ENCODE peak calls at places on chromosomes 7 and 10, in ten cellular contexts. J is fibroblast of mammary gland; S is activated T-helper 1 cell treated with anti-CD3 and anti-CD28 coated beads, Interleukin-2, amount 50 U/mL, for 16 hours; B is 8988T; N is HFFc6; A is D341Med; F is stimulated activated CD4-positive, alpha-beta T cell treated with anti-CD3 and anti-CD28 coated beads, Interleukin-4, amount 100 ng/mL, for 48 hours; U is T-helper 2 cell; G is spleen; L is EH. Z is an unnamed sample.

GRCh38 chr10:1679821-1680650 is 57.3 kb downstream of the ADARB2 start:
- DNase-seq in F (no peak), J (no peak), N (no peak), U (no peak), B (no peak), L (no peak), S (no peak), G (no peak), A (no peak), Z (no peak)

GRCh38 chr10:12221323-12222298 is 25.6 kb downstream of the CDC123 start:
- DNase-seq in A (no peak), B (no peak), L (peak; percentile 32), J (peak; percentile 37), S (no peak), G (no peak), U (no peak), F (no peak), N (no peak), Z (no peak)

GRCh38 chr7:132095111-132095765 is 481.0 kb downstream of the PLXNA4 start:
- DNase-seq in N (no peak), U (no peak), A (no peak), G (no peak), S (no peak), B (no peak), L (no peak), J (no peak), F (no peak), Z (no peak)

GRCh38 chr10:114470956-114471905 is 66.9 kb upstream of the AFAP1L2 start:
- DNase-seq in A (peak; percentile 70), J (peak; percentile 75), L (peak; percentile 72), G (peak; percentile 90), U (peak; percentile 52), F (peak; percentile 41), B (peak; percentile 24), S (peak; percentile 42), N (peak; percentile 52), Z (peak; percentile 74)

GRCh38 chr10:6227346-6227745 is 24.6 kb downstream of the PFKFB3 start:
- DNase-seq in A (no peak), G (no peak), N (no peak), J (no peak), U (no peak), L (no peak), S (no peak), B (no peak), F (no peak), Z (no peak)

GRCh38 chr7:147510913-147511312 is 1079.7 kb upstream of the C7orf33 start:
- DNase-seq in L (peak; percentile 31), F (no peak), U (no peak), S (no peak), G (no peak), A (no peak), J (peak; percentile 66), B (no peak), N (no peak), Z (no peak)

GRCh38 chr10:31072453-31072852 is 40.8 kb upstream of the ZNF438 start:
- DNase-seq in N (no peak), L (no peak), J (peak; percentile 28), G (no peak), U (no peak), B (no peak), F (no peak), A (no peak), S (no peak), Z (no peak)

GRCh38 chr10:111082102-111082975 is 5.5 kb downstream of the ADRA2A start:
- DNase-seq in B (no peak), A (no peak), F (no peak), U (no peak), S (no peak), N (no peak), J (no peak), L (no peak), G (no peak), Z (no peak)

GRCh38 chr10:35447693-35448407 is 111.5 kb downstream of the CCNY start:
- DNase-seq in J (peak; percentile 51), L (peak; percentile 78), B (peak; percentile 38), S (no peak), N (peak; percentile 67), F (no peak), A (no peak), U (no peak), G (no peak), Z (peak; percentile 35)

GRCh38 chr10:95278061-95278988 is 12.5 kb downstream of the PDLIM1 start:
- DNase-seq in S (no peak), G (no peak), U (no peak), L (peak; percentile 69), B (no peak), N (no peak), A (no peak), J (peak; percentile 90), F (no peak), Z (no peak)

GRCh38 chr10:97355571-97355975 is 21.0 kb upstream of the FRAT2 start:
- DNase-seq in L (peak; percentile 26), B (no peak), G (no peak), A (no peak), U (no peak), F (no peak), N (no peak), S (no peak), J (peak; percentile 17), Z (peak; percentile 36)

GRCh38 chr10:101367569-101368453 is 13.8 kb downstream of the BTRC start:
- DNase-seq in S (no peak), B (no peak), J (peak; percentile 77), L (peak; percentile 75), F (no peak), G (no peak), N (peak; percentile 83), U (no peak), A (no peak), Z (no peak)

GRCh38 chr10:59757966-59758365 is 4.7 kb upstream of the MRLN start:
- DNase-seq in N (peak; percentile 0), A (no peak), S (no peak), J (peak; percentile 18), L (peak; percentile 14), B (no peak), F (no peak), G (no peak), U (no peak), Z (no peak)

GRCh38 chr7:23530355-23530754 is 1.4 kb downstream of the TRA2A start:
- DNase-seq in U (peak; percentile 24), L (peak; percentile 29), A (peak; percentile 48), J (peak; percentile 44), F (no peak), N (peak; percentile 13), G (no peak), B (no peak), S (no peak), Z (no peak)

GRCh38 chr10:97490592-97490991 is 7.6 kb downstream of the MMS19 start:
- DNase-seq in F (no peak), N (no peak), S (no peak), A (no peak), G (no peak), L (no peak), B (no peak), J (no peak), U (no peak), Z (no peak)

GRCh38 chr7:27885652-27886051 is 145.7 kb downstream of the TAX1BP1 start:
- DNase-seq in B (no peak), U (no peak), N (no peak), L (no peak), A (no peak), F (no peak), J (no peak), S (no peak), G (no peak), Z (no peak)

GRCh38 chr10:124354411-124355382 is 64.0 kb downstream of the OAT start:
- DNase-seq in L (peak; percentile 87), B (peak; percentile 52), F (peak; percentile 18), S (no peak), G (peak; percentile 79), A (no peak), N (peak; percentile 56), J (peak; percentile 67), U (no peak), Z (peak; percentile 33)

GRCh38 chr7:155669717-155670505 is 25.4 kb downstream of the RBM33 start:
- DNase-seq in G (no peak), B (no peak), U (no peak), F (no peak), J (peak; percentile 88), A (no peak), L (peak; percentile 53), N (peak; percentile 15), S (no peak), Z (no peak)

Z was measured in transverse colon.